ENCODE peak calls at places on chromosomes 3 and 15, in six cellular contexts. N is OCI-LY7, L is lung, H is right lobe of liver, W is psoas muscle, T is tibial nerve. Z is an unnamed sample.

GRCh38 chr3:190041333-190042041 is 79.2 kb downstream of the P3H2 start:
- DNase-seq in H (no peak), W (no peak), L (no peak), N (no peak), T (no peak), Z (peak)

GRCh38 chr3:188348445-188349244 is 194.7 kb downstream of the LPP start:
- DNase-seq in T (peak), H (no peak), N (peak), W (peak), L (no peak), Z (no peak)

GRCh38 chr3:65588884-65589283 is 449.8 kb downstream of the MAGI1 start:
- DNase-seq in N (no peak), T (no peak), W (no peak), L (no peak), H (no peak), Z (no peak)

GRCh38 chr3:178001670-178002101 is 534.5 kb upstream of the KCNMB2 start:
- DNase-seq in L (no peak), T (no peak), H (no peak), N (no peak), W (no peak), Z (peak)

GRCh38 chr15:75673426-75674247 is 25.9 kb downstream of the SNX33 start:
- DNase-seq in L (peak), H (no peak), N (no peak), W (peak), T (peak), Z (no peak)

GRCh38 chr3:113151475-113152031 is 59.8 kb upstream of the BOC start:
- DNase-seq in W (peak), T (no peak), N (no peak), L (no peak), H (no peak), Z (no peak)

GRCh38 chr3:166455724-166456123 is 618.5 kb upstream of the BCHE start:
- DNase-seq in H (no peak), L (no peak), W (no peak), T (no peak), N (no peak), Z (no peak)

GRCh38 chr3:12662593-12663310 is 1.2 kb downstream of the RAF1 start:
- DNase-seq in H (peak), W (peak), T (peak), L (no peak), N (peak), Z (peak)

GRCh38 chr15:74768771-74769342 is 13.0 kb upstream of the CSK start:
- DNase-seq in L (peak), T (peak), N (peak), H (no peak), W (peak), Z (peak)

GRCh38 chr3:67642734-67643133 is 11.7 kb downstream of the SUCLG2 start:
- DNase-seq in W (no peak), T (no peak), H (no peak), N (no peak), L (no peak), Z (no peak)

DNA sequence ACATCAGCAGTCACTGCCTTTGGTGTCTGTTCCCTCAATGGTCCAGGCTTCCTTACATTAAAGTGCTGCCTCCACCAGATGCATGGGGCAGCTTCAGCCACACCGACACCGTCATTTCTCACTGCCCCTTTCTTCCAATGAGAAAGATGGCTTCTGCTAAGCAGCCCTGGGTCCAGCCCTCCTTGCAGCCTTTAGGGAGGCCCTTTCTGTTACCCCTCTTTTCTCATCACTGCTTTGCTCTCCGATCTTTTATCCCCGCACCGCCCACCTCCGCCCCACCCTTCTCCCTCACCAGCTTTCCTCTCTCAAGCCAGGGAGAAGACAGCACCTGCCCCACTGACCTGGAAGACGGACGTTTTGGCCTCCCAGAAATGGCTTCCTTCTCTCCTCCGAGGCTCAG is 28.2 kb upstream of the CXCR6 start:
- DNase-seq in H (no peak), N (no peak), T (no peak), L (no peak), W (no peak), Z (no peak)
- H3K4me3 ChIP-seq in H (no peak), N (no peak), T (peak), L (no peak), W (no peak), Z (no peak)

GRCh38 chr15:78640840-78641733 is at the start of gene CHRNB4:
- DNase-seq in L (no peak), N (no peak), H (no peak), W (no peak), T (no peak), Z (no peak)

GRCh38 chr15:78638658-78639314 is 2.2 kb downstream of the CHRNB4 start:
- DNase-seq in W (no peak), H (no peak), N (peak), L (peak), T (peak), Z (peak)

GRCh38 chr15:78641876-78642275 is 866 bp upstream of the CHRNB4 start:
- DNase-seq in N (no peak), W (no peak), L (no peak), H (no peak), T (no peak), Z (no peak)

GRCh38 chr15:78642341-78642740 is 1.3 kb upstream of the CHRNB4 start:
- DNase-seq in L (no peak), H (no peak), W (no peak), T (no peak), N (no peak), Z (no peak)

DNA sequence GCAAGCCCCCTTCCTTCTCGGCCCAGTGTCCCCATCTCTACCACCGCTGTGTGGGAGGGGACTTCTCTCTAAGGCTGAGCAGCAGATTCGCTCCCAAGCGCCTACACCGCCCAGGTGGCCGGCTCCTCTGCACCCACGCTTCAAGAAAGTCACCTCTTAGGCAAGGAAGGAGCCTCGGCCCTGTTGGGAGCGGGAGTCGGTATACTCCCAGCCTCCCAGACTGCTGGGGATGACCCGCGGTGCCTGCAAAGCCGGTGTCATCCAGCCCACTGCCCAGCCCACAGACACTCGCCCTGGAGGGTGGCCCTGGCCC is 527 bp downstream of the CHRNB4 start:
- DNase-seq in T (no peak), H (no peak), W (no peak), N (no peak), L (no peak), Z (no peak)
- H3K4me3 ChIP-seq in T (peak), H (no peak), W (peak), N (no peak), L (no peak), Z (peak)

GRCh38 chr15:48624700-48625099 is 20.8 kb downstream of the FBN1 start:
- DNase-seq in N (no peak), W (no peak), L (no peak), T (no peak), H (no peak), Z (no peak)
- H3K4me3 ChIP-seq in N (no peak), W (no peak), L (no peak), T (no peak), H (no peak), Z (no peak)

GRCh38 chr15:32718822-32719716 is 1.3 kb downstream of the GREM1 start:
- DNase-seq in N (no peak), H (peak), W (no peak), T (no peak), L (no peak), Z (no peak)
- H3K4me3 ChIP-seq in N (no peak), H (peak), W (peak), T (peak), L (no peak), Z (no peak)

Z was measured in GM12865.